ENCODE peak calls at places on chromosomes 3 and 15, in eight cellular contexts. Y is psoas muscle, J is foreskin fibroblast, R is endothelial cell, D is ovary, P is AG10803, H is spleen, M is AG04450. E is an unnamed sample.

GRCh38 chr15:89408512-89409183 is 74.0 kb upstream of the POLG start:
- DNase-seq in Y (no peak), J (no peak), R (no peak), D (no peak), P (no peak), H (no peak), M (no peak), E (no peak)

GRCh38 chr15:101348643-101349496 is 53.8 kb upstream of the SNRPA1 start:
- DNase-seq in Y (no peak), J (no peak), R (no peak), D (no peak), P (no peak), H (no peak), M (no peak), E (peak)

GRCh38 chr15:49270541-49271421 is 100.7 kb downstream of the GALK2 start:
- DNase-seq in Y (no peak), J (no peak), R (no peak), D (peak), P (peak), H (no peak), M (no peak), E (peak)

GRCh38 chr3:49671291-49672288 is 2.6 kb upstream of the APEH start:
- DNase-seq in Y (peak), J (peak), R (peak), D (peak), P (peak), H (peak), M (peak), E (peak)

GRCh38 chr15:88878720-88879184 is 16.6 kb downstream of the HAPLN3 start:
- DNase-seq in Y (peak), J (peak), R (peak), D (no peak), P (peak), H (no peak), M (no peak), E (peak)

GRCh38 chr3:127784283-127784682 is 38.0 kb downstream of the MGLL start:
- DNase-seq in Y (peak), J (no peak), R (no peak), D (no peak), P (no peak), H (peak), M (no peak), E (no peak)

GRCh38 chr3:66502981-66503380 is 2.2 kb upstream of the LRIG1 start:
- DNase-seq in Y (no peak), J (no peak), R (no peak), D (no peak), P (no peak), H (no peak), M (no peak), E (no peak)

GRCh38 chr3:118128886-118129285 is 905.8 kb downstream of the IGSF11 start:
- DNase-seq in Y (no peak), J (no peak), R (no peak), D (no peak), P (no peak), H (no peak), M (peak), E (peak)

GRCh38 chr3:19399356-19399755 is 251.0 kb downstream of the KCNH8 start:
- DNase-seq in Y (no peak), J (no peak), R (no peak), D (no peak), P (no peak), H (no peak), M (no peak), E (no peak)

GRCh38 chr3:157133434-157134320 is 26.3 kb downstream of the CCNL1 start:
- DNase-seq in Y (no peak), J (no peak), R (no peak), D (no peak), P (no peak), H (no peak), M (no peak), E (no peak)

GRCh38 chr3:157136647-157137387 is 23.1 kb downstream of the CCNL1 start:
- DNase-seq in Y (peak), J (no peak), R (no peak), D (no peak), P (peak), H (no peak), M (no peak), E (peak)

GRCh38 chr3:157132936-157133335 is 27.0 kb downstream of the CCNL1 start:
- DNase-seq in Y (peak), J (no peak), R (no peak), D (no peak), P (peak), H (no peak), M (no peak), E (no peak)

GRCh38 chr3:157134620-157135191 is 25.2 kb downstream of the CCNL1 start:
- DNase-seq in Y (peak), J (no peak), R (no peak), D (no peak), P (peak), H (no peak), M (no peak), E (no peak)

DNA sequence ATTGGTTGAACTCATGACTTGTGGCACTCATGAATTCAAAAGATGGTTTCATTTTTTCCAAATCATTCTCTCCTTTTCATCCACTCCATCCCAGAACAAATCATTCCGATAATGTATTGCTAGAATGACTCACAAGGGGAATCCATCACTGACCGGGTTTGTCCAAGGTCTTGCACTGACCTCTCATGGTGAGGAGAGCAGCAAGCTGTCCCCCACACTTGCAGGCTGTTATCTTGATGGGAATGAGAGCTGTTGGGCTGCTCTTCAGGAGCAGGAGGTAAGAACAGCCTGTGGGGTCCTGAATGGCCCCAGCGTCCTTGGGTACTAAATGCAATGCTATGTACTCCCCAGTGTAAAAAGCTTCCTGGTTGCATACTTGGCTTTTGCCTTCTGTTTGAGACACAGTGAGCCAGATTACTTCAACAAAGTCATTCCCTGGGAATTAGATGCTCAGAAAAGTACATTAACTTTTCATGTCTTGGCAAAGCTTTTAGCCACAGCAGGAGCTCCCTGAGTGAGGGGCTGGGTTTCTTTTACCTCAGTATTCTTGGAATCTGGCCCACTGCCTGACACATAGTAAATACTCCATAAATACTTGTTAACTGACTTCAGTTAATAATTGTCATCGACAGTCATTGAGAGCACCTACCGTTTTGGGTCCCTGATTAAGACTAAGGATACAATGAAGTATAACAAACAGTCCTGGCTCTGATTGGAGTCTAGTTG is 24.1 kb downstream of the CCNL1 start:
- DNase-seq in Y (no peak), J (peak), R (no peak), D (peak), P (peak), H (no peak), M (no peak), E (no peak)
- TF ChIP-seq CTCF in Y (no peak), J (peak), R (no peak), D (no peak), P (peak), H (no peak), M (peak), E (no peak)

GRCh38 chr15:25947336-25948080 is 84.4 kb upstream of the ATP10A start:
- DNase-seq in Y (no peak), J (no peak), R (no peak), D (no peak), P (peak), H (no peak), M (no peak), E (no peak)
- TF ChIP-seq CTCF in Y (no peak), J (no peak), R (no peak), D (no peak), P (peak), H (no peak), M (no peak), E (no peak)

DNA sequence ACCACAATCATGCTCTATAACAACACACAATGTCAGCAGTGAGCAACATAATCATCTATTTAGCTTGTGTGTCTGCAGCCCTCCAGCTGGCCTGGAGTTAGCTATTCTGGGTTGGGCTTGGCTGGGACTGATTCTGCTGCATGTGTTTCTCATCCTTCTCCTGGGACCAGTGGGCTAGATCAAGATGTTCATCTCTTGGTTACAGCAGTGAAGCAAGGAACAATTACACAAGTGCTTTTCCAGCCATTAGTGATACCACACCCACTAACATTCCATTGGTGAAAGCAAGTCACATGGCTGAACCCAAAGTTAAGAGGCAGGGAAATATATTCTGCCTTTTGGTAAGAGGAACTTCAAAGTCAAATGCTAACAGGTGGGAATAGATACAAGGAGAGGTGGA is 14.6 kb downstream of the NUDT16 start:
- DNase-seq in Y (peak), J (no peak), R (no peak), D (no peak), P (peak), H (no peak), M (no peak), E (no peak)
- TF ChIP-seq CTCF in Y (no peak), J (no peak), R (no peak), D (no peak), P (no peak), H (no peak), M (no peak), E (no peak)

GRCh38 chr3:81579744-81580143 is 181.7 kb downstream of the GBE1 start:
- DNase-seq in Y (no peak), J (no peak), R (no peak), D (no peak), P (no peak), H (no peak), M (no peak), E (no peak)

GRCh38 chr3:81585937-81586336 is 175.5 kb downstream of the GBE1 start:
- DNase-seq in Y (no peak), J (no peak), R (no peak), D (no peak), P (no peak), H (no peak), M (no peak), E (no peak)

GRCh38 chr3:81581966-81582599 is 179.4 kb downstream of the GBE1 start:
- DNase-seq in Y (no peak), J (no peak), R (peak), D (no peak), P (peak), H (no peak), M (peak), E (peak)

GRCh38 chr3:81580399-81580798 is 181.0 kb downstream of the GBE1 start:
- DNase-seq in Y (no peak), J (no peak), R (no peak), D (no peak), P (no peak), H (no peak), M (no peak), E (no peak)

DNA sequence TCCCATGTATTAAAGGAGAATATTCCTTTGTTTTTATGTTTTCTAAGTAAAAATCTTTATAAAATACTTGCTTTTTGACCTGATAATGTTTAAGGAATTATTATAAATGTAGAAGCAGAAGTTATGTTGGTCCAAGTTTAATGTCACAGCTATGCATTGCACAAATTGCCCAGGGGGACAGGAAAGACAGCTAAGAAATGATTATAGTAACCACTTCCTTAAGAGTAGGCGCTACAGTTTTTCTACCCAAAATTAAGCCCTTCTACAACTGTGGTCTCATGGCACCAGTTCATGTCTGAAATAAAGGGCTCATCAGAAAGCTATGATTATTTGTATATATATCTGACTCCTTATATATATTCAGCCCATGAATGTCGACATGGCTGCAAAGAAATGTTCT is 176.4 kb downstream of the GBE1 start:
- DNase-seq in Y (no peak), J (no peak), R (no peak), D (no peak), P (no peak), H (no peak), M (no peak), E (no peak)
- TF ChIP-seq CTCF in Y (no peak), J (no peak), R (no peak), D (no peak), P (no peak), H (no peak), M (no peak), E (no peak)

DNA sequence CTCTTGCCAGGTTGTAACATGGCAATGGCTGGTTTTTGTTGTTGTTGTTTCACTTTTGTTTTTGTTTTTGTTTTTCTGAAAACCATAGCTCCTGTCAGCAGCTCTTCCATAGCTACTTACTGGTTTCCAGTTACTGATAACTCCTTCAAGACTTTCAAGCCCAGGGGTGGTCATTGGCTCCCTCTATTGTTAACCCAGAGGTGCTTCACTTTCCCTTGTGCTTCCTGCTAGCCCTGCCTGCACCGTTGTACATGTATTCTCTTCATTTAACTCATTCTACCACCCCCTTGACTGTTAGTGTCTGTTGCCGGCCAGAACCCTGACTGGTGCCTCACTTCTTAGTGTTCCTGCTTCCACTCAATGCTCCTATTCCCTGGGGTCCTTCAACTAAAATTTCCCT is 4.2 kb upstream of the TRAT1 start:
- DNase-seq in Y (no peak), J (no peak), R (peak), D (no peak), P (no peak), H (no peak), M (no peak), E (peak)
- TF ChIP-seq CTCF in Y (no peak), J (no peak), R (no peak), D (no peak), P (no peak), H (no peak), M (peak), E (no peak)

DNA sequence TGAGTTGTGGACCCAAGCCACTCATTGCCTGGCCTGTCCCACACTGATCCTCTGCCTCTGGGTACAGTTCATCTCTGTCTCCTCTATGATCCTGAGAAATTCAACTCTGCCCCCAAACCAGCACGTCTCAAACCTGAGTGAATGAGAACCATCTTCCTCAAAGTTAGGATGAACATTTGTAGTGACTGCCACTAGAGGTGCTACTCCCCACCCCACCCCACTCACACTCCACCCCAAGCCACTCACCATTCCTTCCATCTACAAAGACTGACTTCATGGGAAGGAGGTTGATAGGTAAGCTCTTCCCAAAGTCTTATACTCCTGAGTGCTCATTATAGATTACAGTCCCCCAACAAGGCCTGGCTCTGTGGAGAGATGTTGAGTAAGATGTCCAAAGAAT is 43.8 kb downstream of the NEK10 start:
- DNase-seq in Y (no peak), J (no peak), R (no peak), D (no peak), P (no peak), H (no peak), M (no peak), E (no peak)
- TF ChIP-seq CTCF in Y (no peak), J (peak), R (no peak), D (no peak), P (no peak), H (no peak), M (peak), E (no peak)